ENCODE peak calls at places on chromosomes 2 and 18, in ten cellular contexts. K is left ventricle myocardium inferior; X is cardiac muscle cell; Y is fibroblast of lung; Z is sigmoid colon; R is CD8-positive, alpha-beta T cell; A is kidney epithelial cell; U is fibroblast of pulmonary artery; O is upper lobe of right lung; N is A549. I is an unnamed sample.

GRCh38 chr18:11767935-11768334 is 78.9 kb downstream of the GNAL start:
- DNase-seq in K (no peak), X (no peak), Y (peak), Z (no peak), R (no peak), A (no peak), U (peak), O (no peak), N (no peak), I (no peak)

GRCh38 chr2:236106761-236107160 is 61.4 kb downstream of the GBX2 start:
- DNase-seq in K (no peak), X (no peak), Y (no peak), Z (no peak), R (no peak), A (no peak), U (no peak), O (no peak), N (no peak), I (no peak)

GRCh38 chr18:43847164-43848091 is 570.1 kb upstream of the SYT4 start:
- DNase-seq in K (no peak), X (no peak), Y (peak), Z (no peak), R (no peak), A (peak), U (peak), O (no peak), N (no peak), I (no peak)

GRCh38 chr2:215784371-215784783 is 229.0 kb downstream of the MREG start:
- DNase-seq in K (no peak), X (peak), Y (peak), Z (peak), R (no peak), A (no peak), U (peak), O (no peak), N (no peak), I (no peak)

GRCh38 chr2:200490001-200490400 is 19.9 kb downstream of the KCTD18 start:
- DNase-seq in K (no peak), X (no peak), Y (no peak), Z (no peak), R (no peak), A (no peak), U (no peak), O (no peak), N (no peak), I (no peak)

GRCh38 chr2:195532628-195533271 is 124.3 kb upstream of the SLC39A10 start:
- DNase-seq in K (no peak), X (peak), Y (peak), Z (no peak), R (no peak), A (peak), U (peak), O (no peak), N (peak), I (no peak)

GRCh38 chr18:43271593-43272432 is 5.5 kb downstream of the SYT4 start:
- DNase-seq in K (no peak), X (peak), Y (peak), Z (no peak), R (no peak), A (no peak), U (peak), O (no peak), N (peak), I (no peak)

GRCh38 chr18:63741769-63742168 is 33.4 kb upstream of the SERPINB7 start:
- DNase-seq in K (no peak), X (no peak), Y (no peak), Z (no peak), R (no peak), A (no peak), U (peak), O (no peak), N (peak), I (no peak)

GRCh38 chr2:201858781-201859180 is 52.4 kb downstream of the CDK15 start:
- DNase-seq in K (no peak), X (peak), Y (peak), Z (peak), R (peak), A (no peak), U (no peak), O (no peak), N (no peak), I (peak)

GRCh38 chr2:183995632-183996031 is 602.7 kb upstream of the ZNF804A start:
- DNase-seq in K (no peak), X (peak), Y (peak), Z (no peak), R (no peak), A (peak), U (no peak), O (no peak), N (peak), I (no peak)

GRCh38 chr2:70331012-70331411 is 29.1 kb upstream of the FAM136A start:
- DNase-seq in K (no peak), X (no peak), Y (no peak), Z (no peak), R (no peak), A (no peak), U (no peak), O (no peak), N (no peak), I (peak)

GRCh38 chr2:70340075-70340474 is 38.2 kb upstream of the FAM136A start:
- DNase-seq in K (no peak), X (no peak), Y (no peak), Z (no peak), R (no peak), A (no peak), U (no peak), O (no peak), N (no peak), I (no peak)

GRCh38 chr2:70340921-70341765 is 39.3 kb upstream of the FAM136A start:
- DNase-seq in K (no peak), X (peak), Y (peak), Z (no peak), R (peak), A (no peak), U (peak), O (no peak), N (peak), I (peak)

DNA sequence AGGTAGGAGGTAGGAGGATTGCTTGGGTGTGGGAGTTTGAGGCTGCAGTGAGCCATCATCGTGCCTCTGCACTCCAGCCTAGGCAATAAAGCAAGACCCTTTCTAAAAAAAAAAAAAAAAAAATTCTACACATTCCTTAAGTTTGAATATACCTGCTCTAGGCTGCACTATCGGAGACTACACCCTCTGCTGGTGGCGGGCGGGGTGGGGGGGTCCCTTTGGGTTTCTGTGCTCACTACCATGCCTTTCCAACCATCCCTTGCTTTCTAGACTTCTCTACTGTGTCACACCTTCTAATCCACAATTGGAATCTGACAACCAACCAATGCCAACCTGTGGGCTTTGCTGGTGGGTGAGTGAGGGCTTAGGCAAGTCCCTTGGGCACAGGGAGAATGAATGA is 34.7 kb upstream of the FAM136A start:
- DNase-seq in K (no peak), X (no peak), Y (no peak), Z (no peak), R (no peak), A (no peak), U (no peak), O (no peak), N (no peak), I (no peak)
- TF ChIP-seq CTCF in K (no peak), X (no peak), Y (no peak), Z (no peak), R (no peak), A (peak), U (no peak), O (no peak), N (no peak), I (no peak)

GRCh38 chr18:50285631-50286321 is 1.7 kb downstream of the CXXC1 start:
- DNase-seq in K (no peak), X (no peak), Y (no peak), Z (peak), R (no peak), A (no peak), U (no peak), O (no peak), N (no peak), I (no peak)

GRCh38 chr18:50289103-50289433 is 1.6 kb upstream of the CXXC1 start:
- DNase-seq in K (no peak), X (no peak), Y (no peak), Z (peak), R (no peak), A (no peak), U (no peak), O (no peak), N (no peak), I (no peak)

GRCh38 chr18:50287028-50287440 is 458 bp downstream of the CXXC1 start:
- DNase-seq in K (no peak), X (no peak), Y (no peak), Z (peak), R (no peak), A (no peak), U (no peak), O (peak), N (no peak), I (no peak)

GRCh38 chr18:50286391-50287027 is 983 bp downstream of the CXXC1 start:
- DNase-seq in K (no peak), X (no peak), Y (peak), Z (peak), R (no peak), A (no peak), U (no peak), O (peak), N (peak), I (no peak)

DNA sequence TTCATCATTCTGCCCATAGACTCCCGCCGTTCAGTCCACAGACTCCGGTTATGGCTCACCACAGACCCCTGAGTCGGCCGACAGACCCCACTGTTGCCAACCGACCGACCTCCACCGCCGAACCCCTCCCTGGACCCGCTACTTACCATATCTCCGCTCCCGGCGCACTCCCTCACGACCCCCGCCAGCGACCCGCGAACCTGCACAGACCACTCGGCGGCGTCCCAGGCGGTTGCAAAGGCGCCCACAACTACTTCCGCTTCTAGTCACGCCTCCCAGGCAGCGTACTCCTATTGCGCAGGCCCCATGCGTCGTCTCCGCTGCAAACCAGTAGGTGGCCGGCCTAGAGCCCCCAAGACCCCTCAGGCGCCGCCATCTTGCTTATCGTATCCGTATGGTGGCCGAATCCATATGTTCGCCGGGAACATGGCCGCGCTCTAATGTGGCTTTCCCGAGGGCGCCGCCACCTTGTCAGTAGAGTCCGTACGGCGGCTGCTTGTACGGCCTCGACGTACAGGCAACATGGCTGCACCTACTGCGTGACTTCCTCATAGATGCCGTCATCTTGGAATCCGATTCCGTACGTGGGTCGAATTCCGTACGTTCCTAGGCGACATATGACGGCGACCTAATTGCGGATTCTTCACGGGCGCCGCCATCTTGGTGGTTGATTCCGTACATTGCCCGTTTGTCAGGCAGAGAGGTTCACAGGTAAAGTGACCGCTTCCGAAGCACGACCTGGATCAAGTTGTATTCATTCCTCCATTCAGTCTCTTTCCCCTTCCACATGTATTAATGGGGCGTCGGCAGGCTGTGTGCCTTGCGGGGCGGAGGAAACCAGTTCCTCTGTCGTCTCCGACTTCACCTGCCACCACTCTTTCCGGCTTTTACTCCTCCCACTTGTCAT is at the start of gene CXXC1:
- DNase-seq in K (peak), X (peak), Y (peak), Z (peak), R (peak), A (peak), U (peak), O (peak), N (peak), I (peak)
- TF ChIP-seq CTCF in K (peak), X (peak), Y (peak), Z (peak), R (peak), A (peak), U (peak), O (peak), N (no peak), I (peak)

GRCh38 chr18:32293107-32293506 is 103.3 kb downstream of the MEP1B start:
- DNase-seq in K (no peak), X (no peak), Y (no peak), Z (no peak), R (no peak), A (no peak), U (no peak), O (no peak), N (no peak), I (no peak)

GRCh38 chr18:32287873-32288272 is 98.0 kb downstream of the MEP1B start:
- DNase-seq in K (no peak), X (no peak), Y (no peak), Z (no peak), R (no peak), A (no peak), U (no peak), O (no peak), N (no peak), I (no peak)

GRCh38 chr18:32287249-32287648 is 97.4 kb downstream of the MEP1B start:
- DNase-seq in K (no peak), X (no peak), Y (no peak), Z (no peak), R (no peak), A (no peak), U (no peak), O (no peak), N (no peak), I (no peak)

GRCh38 chr18:32286749-32287148 is 96.9 kb downstream of the MEP1B start:
- DNase-seq in K (no peak), X (no peak), Y (no peak), Z (no peak), R (no peak), A (no peak), U (no peak), O (no peak), N (no peak), I (no peak)

DNA sequence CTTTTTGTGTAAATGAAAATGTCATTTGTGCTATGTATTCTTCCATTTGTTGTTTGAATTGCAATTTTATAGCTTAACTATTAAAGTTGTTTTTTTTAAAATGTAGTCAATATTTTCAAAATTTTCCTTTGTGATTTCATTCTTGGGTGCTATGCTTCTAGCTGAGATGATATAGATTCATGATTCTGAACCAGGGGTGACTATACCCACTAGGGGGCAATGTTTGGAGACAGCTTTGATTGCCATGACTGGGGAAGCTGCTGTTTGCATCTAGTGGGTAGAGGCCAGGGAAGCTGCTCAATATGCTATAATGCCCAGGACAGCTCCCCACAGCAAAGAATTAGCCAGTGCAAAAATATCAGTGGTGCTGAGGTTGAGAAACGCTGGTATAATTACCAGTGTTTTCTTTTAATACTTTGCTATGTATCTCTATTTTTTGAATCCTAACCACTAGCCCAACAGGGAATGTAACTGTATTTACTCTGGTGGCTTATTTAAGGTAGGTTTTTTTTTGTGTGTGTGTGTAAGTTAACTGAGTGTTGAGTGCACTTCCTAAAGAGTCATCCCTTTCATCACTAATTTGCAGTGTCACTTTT is 99.7 kb downstream of the MEP1B start:
- DNase-seq in K (no peak), X (peak), Y (peak), Z (no peak), R (no peak), A (no peak), U (peak), O (no peak), N (peak), I (peak)
- TF ChIP-seq CTCF in K (peak), X (peak), Y (peak), Z (no peak), R (no peak), A (peak), U (peak), O (peak), N (peak), I (peak)

GRCh38 chr2:107687087-107687486 is 139.6 kb upstream of the RGPD4 start:
- DNase-seq in K (no peak), X (no peak), Y (no peak), Z (no peak), R (no peak), A (no peak), U (no peak), O (no peak), N (no peak), I (no peak)
- TF ChIP-seq CTCF in K (no peak), X (no peak), Y (no peak), Z (no peak), R (no peak), A (no peak), U (no peak), O (no peak), N (no peak), I (no peak)

GRCh38 chr18:78421392-78421791 is 558.2 kb upstream of the SALL3 start:
- DNase-seq in K (no peak), X (no peak), Y (no peak), Z (no peak), R (no peak), A (no peak), U (no peak), O (no peak), N (no peak), I (no peak)

GRCh38 chr18:78420116-78420515 is 559.5 kb upstream of the SALL3 start:
- DNase-seq in K (no peak), X (no peak), Y (no peak), Z (no peak), R (no peak), A (no peak), U (no peak), O (no peak), N (no peak), I (no peak)

GRCh38 chr18:78418379-78418778 is 561.2 kb upstream of the SALL3 start:
- DNase-seq in K (no peak), X (no peak), Y (no peak), Z (no peak), R (no peak), A (no peak), U (no peak), O (no peak), N (no peak), I (no peak)

GRCh38 chr18:78414302-78414701 is 565.3 kb upstream of the SALL3 start:
- DNase-seq in K (no peak), X (no peak), Y (no peak), Z (no peak), R (no peak), A (no peak), U (no peak), O (no peak), N (no peak), I (no peak)

DNA sequence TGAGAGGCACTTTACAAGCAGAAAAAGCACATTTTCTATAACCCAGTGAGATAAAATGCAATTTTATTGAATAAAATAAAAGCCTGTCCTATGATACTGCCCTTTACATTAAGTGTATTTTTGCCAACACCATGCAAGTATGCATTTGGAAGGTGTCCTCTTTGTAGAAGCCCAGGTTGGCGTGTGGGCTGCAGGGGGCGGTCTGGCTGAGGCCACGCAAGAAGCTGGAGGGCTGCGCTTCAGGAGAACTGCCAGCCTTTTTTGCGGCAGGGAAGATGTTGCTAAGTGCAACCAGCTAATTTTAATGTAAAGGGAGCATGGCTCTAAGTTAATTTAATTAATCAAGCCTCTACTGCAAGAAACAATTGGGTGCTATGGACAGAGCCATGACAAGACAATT is 562.8 kb upstream of the SALL3 start:
- DNase-seq in K (no peak), X (no peak), Y (no peak), Z (no peak), R (no peak), A (no peak), U (no peak), O (no peak), N (no peak), I (no peak)
- TF ChIP-seq CTCF in K (no peak), X (no peak), Y (no peak), Z (no peak), R (no peak), A (no peak), U (no peak), O (no peak), N (no peak), I (no peak)

GRCh38 chr18:56000041-56000440 is 412.0 kb upstream of the TCF4 start:
- DNase-seq in K (no peak), X (no peak), Y (peak), Z (no peak), R (no peak), A (no peak), U (no peak), O (no peak), N (no peak), I (no peak)

GRCh38 chr18:55996726-55997125 is 408.7 kb upstream of the TCF4 start:
- DNase-seq in K (no peak), X (no peak), Y (no peak), Z (no peak), R (no peak), A (no peak), U (no peak), O (no peak), N (no peak), I (no peak)

GRCh38 chr18:55999641-56000040 is 411.6 kb upstream of the TCF4 start:
- DNase-seq in K (no peak), X (no peak), Y (peak), Z (no peak), R (no peak), A (no peak), U (no peak), O (no peak), N (no peak), I (no peak)

GRCh38 chr18:55997156-55997561 is 409.2 kb upstream of the TCF4 start:
- DNase-seq in K (no peak), X (no peak), Y (peak), Z (no peak), R (no peak), A (no peak), U (no peak), O (no peak), N (no peak), I (no peak)

DNA sequence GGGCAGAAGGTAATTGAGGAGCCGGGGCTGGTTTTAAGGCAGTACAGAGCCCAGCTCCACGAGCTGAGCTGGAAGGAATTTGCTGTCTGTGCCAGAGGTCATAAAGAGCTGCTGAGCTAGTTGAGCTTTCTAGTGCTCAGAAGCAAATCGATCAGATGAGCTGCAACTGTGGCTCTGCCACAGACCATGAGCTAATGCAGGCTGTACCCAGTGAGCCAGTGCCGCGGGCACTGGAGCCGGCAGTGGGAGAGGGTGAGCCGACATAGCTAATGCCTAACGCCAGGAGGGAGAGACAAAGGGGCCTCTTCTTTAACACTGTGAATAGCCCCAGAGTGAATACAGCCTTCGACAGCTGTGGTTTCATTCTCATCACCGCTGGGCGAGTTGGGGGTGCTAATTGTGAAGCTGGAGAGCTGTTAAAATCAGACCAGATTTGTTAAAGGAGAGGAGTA is 410.1 kb upstream of the TCF4 start:
- DNase-seq in K (no peak), X (peak), Y (peak), Z (no peak), R (no peak), A (peak), U (no peak), O (no peak), N (no peak), I (no peak)
- TF ChIP-seq CTCF in K (no peak), X (no peak), Y (peak), Z (no peak), R (no peak), A (no peak), U (no peak), O (no peak), N (no peak), I (no peak)